ENCODE peak calls at places on chromosomes 5 and 9, in eight cellular contexts. G, E, B, R, H, M, P and K are unnamed samples.

GRCh38 chr9:135402048-135402738 is 77.4 kb upstream of the PPP1R26 start:
- DNase-seq in G (no peak), E (no peak), B (no peak), R (no peak), H (no peak), M (no peak), P (no peak), K (no peak)

GRCh38 chr9:108270041-108270440 is 585.7 kb downstream of the ACTL7B start:
- DNase-seq in G (peak), E (no peak), B (no peak), R (no peak), H (no peak), M (peak), P (no peak), K (no peak)

GRCh38 chr9:37325778-37326177 is 96.7 kb upstream of the GRHPR start:
- DNase-seq in G (no peak), E (no peak), B (no peak), R (peak), H (no peak), M (no peak), P (no peak), K (no peak)

GRCh38 chr9:136044971-136045594 is 50.0 kb downstream of the NACC2 start:
- DNase-seq in G (no peak), E (no peak), B (no peak), R (no peak), H (peak), M (no peak), P (no peak), K (no peak)

GRCh38 chr5:54518146-54519082 is 855 bp downstream of the SNX18 start:
- DNase-seq in G (peak), E (peak), B (no peak), R (peak), H (peak), M (peak), P (peak), K (peak)

GRCh38 chr5:36696059-36696673 is 89.8 kb downstream of the SLC1A3 start:
- DNase-seq in G (peak), E (peak), B (peak), R (peak), H (peak), M (peak), P (peak), K (peak)

GRCh38 chr5:36041537-36041845 is 25.2 kb downstream of the UGT3A2 start:
- DNase-seq in G (no peak), E (peak), B (no peak), R (no peak), H (no peak), M (no peak), P (no peak), K (no peak)

GRCh38 chr5:167730121-167730520 is 561.3 kb upstream of the WWC1 start:
- DNase-seq in G (peak), E (no peak), B (no peak), R (peak), H (no peak), M (no peak), P (no peak), K (no peak)

GRCh38 chr5:152309926-152310450 is 95.1 kb downstream of the NMUR2 start:
- DNase-seq in G (no peak), E (peak), B (no peak), R (no peak), H (no peak), M (no peak), P (no peak), K (no peak)

GRCh38 chr5:1235838-1236237 is 10.7 kb downstream of the SLC6A18 start:
- DNase-seq in G (no peak), E (no peak), B (no peak), R (no peak), H (no peak), M (no peak), P (no peak), K (no peak)

GRCh38 chr5:157175071-157175612 is 5.5 kb upstream of the ITK start:
- DNase-seq in G (no peak), E (no peak), B (no peak), R (no peak), H (no peak), M (no peak), P (no peak), K (no peak)

GRCh38 chr5:174204914-174205313 is 159.4 kb downstream of the NSG2 start:
- DNase-seq in G (peak), E (peak), B (no peak), R (no peak), H (no peak), M (peak), P (no peak), K (no peak)

GRCh38 chr5:172110921-172111873 is 76.8 kb downstream of the STK10 start:
- DNase-seq in G (peak), E (peak), B (no peak), R (peak), H (peak), M (peak), P (peak), K (peak)

GRCh38 chr5:142819292-142819691 is 49.1 kb downstream of the ARHGAP26 start:
- DNase-seq in G (peak), E (no peak), B (no peak), R (peak), H (no peak), M (no peak), P (no peak), K (no peak)

GRCh38 chr5:116573279-116573616 is 1.4 kb downstream of the SEMA6A start:
- DNase-seq in G (no peak), E (peak), B (no peak), R (peak), H (peak), M (peak), P (no peak), K (no peak)

DNA sequence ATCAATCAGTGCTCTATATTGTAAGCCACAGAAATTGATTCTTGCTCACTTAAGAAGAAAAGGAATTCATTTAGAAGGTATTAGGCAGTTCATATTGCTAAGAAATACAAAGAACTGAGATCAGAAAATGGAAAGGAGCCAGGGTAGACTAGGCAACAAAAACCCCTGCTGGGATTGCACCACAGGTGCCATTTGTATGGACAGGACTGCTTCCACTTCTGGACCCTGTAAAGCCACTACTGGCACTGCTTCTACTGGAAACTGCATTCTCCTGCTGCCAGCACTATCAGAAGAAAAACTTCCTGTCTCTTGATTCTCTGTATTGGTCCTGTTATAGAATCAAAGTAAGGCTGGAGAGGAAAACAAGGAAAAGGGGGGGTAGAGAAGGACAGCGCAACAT is 45.9 kb downstream of the CERT1 start:
- DNase-seq in G (no peak), E (no peak), B (no peak), R (peak), H (no peak), M (no peak), P (no peak), K (no peak)
- TF ChIP-seq EZH2phosphoT487 in G (no peak), E (no peak), B (no peak), R (no peak), H (no peak), M (no peak), P (no peak), K (no peak)

DNA sequence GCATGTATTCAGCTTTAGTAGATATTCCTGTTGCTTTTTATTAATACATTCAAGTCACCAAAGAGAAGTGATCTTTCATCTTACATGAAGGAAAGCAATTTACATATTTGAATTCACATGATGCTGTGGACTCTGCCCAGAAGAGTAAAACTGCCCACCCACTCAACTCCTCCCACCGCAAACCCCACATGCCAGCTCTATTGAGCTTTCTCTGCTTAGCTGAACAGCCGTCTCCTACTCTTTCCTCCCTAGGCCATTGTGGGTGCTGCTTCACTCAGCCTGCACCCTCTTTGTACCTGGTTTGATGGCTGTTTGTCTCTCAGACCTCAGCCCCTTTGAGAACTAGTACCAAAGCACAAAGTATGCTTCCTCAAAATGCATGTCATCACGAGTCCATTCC is 48.4 kb upstream of the MAP3K1 start:
- DNase-seq in G (no peak), E (no peak), B (no peak), R (no peak), H (no peak), M (no peak), P (no peak), K (no peak)
- H3K4me2 ChIP-seq in G (no peak), E (no peak), B (no peak), R (no peak), H (no peak), M (no peak), P (no peak), K (no peak)

GRCh38 chr5:2732850-2733249 is 18.6 kb downstream of the IRX2 start:
- DNase-seq in G (no peak), E (no peak), B (no peak), R (no peak), H (no peak), M (no peak), P (no peak), K (no peak)
- TF ChIP-seq EZH2phosphoT487 in G (no peak), E (no peak), B (no peak), R (no peak), H (no peak), M (no peak), P (no peak), K (no peak)

DNA sequence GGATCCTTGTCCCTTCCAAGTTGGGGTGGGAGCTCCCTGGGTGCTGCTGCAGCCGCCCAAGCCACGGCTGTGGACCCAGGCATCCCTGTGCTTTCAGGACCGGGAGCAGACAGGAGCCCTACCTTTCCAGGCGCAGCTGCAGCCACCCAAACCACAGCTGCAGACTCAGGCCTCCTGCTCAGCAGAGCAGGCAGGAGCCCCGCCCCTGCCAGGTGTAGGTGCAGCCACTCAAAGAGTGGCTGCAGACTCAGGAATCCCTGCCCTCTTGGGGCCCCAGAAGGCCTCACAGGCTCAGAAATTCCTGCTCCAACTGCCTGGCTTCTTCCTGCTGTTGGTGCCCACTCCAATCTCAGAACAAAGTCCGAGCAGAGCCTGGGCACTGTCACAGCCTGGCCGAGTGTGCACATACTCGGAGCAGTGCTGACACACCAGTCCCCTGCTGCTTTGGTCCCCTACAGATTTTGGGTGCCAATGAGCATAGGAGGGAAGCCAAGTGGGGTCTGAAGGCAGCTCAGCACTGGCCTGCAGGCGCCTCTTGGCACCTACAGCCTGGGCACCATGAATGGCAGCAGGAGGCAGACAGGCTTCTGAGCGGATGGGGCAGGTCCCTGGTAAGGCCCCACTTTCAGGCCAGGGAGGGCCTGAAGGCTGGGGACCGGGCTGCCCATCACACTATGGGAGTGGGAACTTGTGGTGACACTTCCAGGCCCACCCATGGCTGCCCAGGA is 6.0 kb upstream of the TESK1 start:
- DNase-seq in G (no peak), E (no peak), B (no peak), R (no peak), H (no peak), M (peak), P (peak), K (peak)
- H3K4me2 ChIP-seq in G (no peak), E (no peak), B (no peak), R (no peak), H (no peak), M (no peak), P (peak), K (no peak)

DNA sequence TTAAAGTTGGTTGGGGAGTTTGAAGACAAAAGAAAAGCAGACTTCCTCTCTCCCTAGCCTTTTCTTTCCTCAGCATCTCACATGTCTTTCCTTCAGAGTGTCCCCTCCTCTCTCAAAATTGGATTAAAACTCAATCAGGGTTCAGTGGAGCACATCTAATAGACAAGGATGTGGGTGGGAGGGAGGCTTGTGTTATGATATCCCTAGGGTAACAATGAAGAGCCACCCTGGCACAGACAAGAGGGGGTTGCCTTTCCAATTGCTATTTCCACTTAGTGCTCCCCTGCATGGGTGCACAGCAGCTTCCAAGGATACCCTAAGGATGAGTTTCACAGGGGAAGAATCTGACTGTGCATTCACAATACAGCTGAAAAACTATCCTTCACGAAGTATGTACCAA is 585.2 kb upstream of the C9orf72 start:
- DNase-seq in G (no peak), E (peak), B (no peak), R (no peak), H (no peak), M (no peak), P (no peak), K (no peak)
- TF ChIP-seq EZH2phosphoT487 in G (no peak), E (peak), B (no peak), R (no peak), H (no peak), M (no peak), P (no peak), K (no peak)

GRCh38 chr9:90801507-90802289 is at the start of gene SYK:
- DNase-seq in G (peak), E (peak), B (no peak), R (no peak), H (peak), M (peak), P (peak), K (peak)
- H3K4me2 ChIP-seq in G (peak), E (peak), B (peak), R (no peak), H (no peak), M (peak), P (peak), K (peak)

GRCh38 chr9:93361995-93362394 is 89.5 kb upstream of the FAM120A start:
- DNase-seq in G (no peak), E (no peak), B (no peak), R (no peak), H (no peak), M (no peak), P (no peak), K (peak)
- TF ChIP-seq EZH2phosphoT487 in G (no peak), E (no peak), B (no peak), R (no peak), H (no peak), M (no peak), P (no peak), K (no peak)

GRCh38 chr9:127809562-127810377 is 7.1 kb downstream of the FPGS start:
- DNase-seq in G (no peak), E (peak), B (no peak), R (peak), H (peak), M (peak), P (no peak), K (peak)
- H3K4me2 ChIP-seq in G (no peak), E (peak), B (no peak), R (no peak), H (no peak), M (peak), P (no peak), K (peak)